ENCODE peak calls at places on chromosome 13, in seven cellular contexts. G is mucosa of descending colon, M is GDM1, Q is NCI-H1092 treated with DMSO at 0.1 percent for 48 hours, R is ELF-1, K is suprapubic skin, X is GM12865. D is an unnamed sample.

GRCh38 chr13:83752141-83752540 is 130.1 kb downstream of the SLITRK1 start:
- DNase-seq in G (no peak), M (no peak), Q (no peak), R (no peak), K (no peak), X (no peak), D (no peak)

GRCh38 chr13:98977568-98978270 is at the start of gene DOCK9:
- DNase-seq in G (peak; percentile 60), M (no peak), Q (no peak), R (peak; percentile 82), K (no peak), X (no peak), D (no peak)

GRCh38 chr13:90414691-90415596 is 932.5 kb upstream of the MIR17HG start:
- DNase-seq in G (no peak), M (no peak), Q (no peak), R (no peak), K (no peak), X (no peak), D (peak; percentile 14)

GRCh38 chr13:111337206-111337605 is 16.8 kb downstream of the TEX29 start:
- DNase-seq in G (no peak), M (no peak), Q (no peak), R (no peak), K (no peak), X (no peak), D (peak; percentile 15)

GRCh38 chr13:92196566-92197256 is 798.3 kb downstream of the GPC5 start:
- DNase-seq in G (no peak), M (no peak), Q (peak; percentile 84), R (no peak), K (no peak), X (no peak), D (no peak)

GRCh38 chr13:50969691-50970090 is 60.1 kb downstream of the RNASEH2B start:
- DNase-seq in G (no peak), M (peak; percentile 17), Q (no peak), R (peak; percentile 79), K (no peak), X (no peak), D (no peak)

GRCh38 chr13:99275093-99275469 is 16.9 kb upstream of the GPR18 start:
- DNase-seq in G (peak; percentile 57), M (peak; percentile 32), Q (no peak), R (no peak), K (no peak), X (peak; percentile 63), D (no peak)

GRCh38 chr13:110415669-110416068 is 108.6 kb downstream of the COL4A2 start:
- DNase-seq in G (no peak), M (no peak), Q (no peak), R (no peak), K (no peak), X (peak; percentile 7), D (no peak)

GRCh38 chr13:111395511-111396393 is 75.3 kb downstream of the TEX29 start:
- DNase-seq in G (no peak), M (no peak), Q (no peak), R (no peak), K (peak; percentile 40), X (no peak), D (no peak)

GRCh38 chr13:110819203-110820014 is 95.5 kb downstream of the ANKRD10 start:
- DNase-seq in G (peak; percentile 78), M (peak; percentile 72), Q (peak; percentile 79), R (peak; percentile 90), K (peak; percentile 87), X (peak; percentile 84), D (peak; percentile 5)

GRCh38 chr13:106151056-106151699 is 384.3 kb downstream of the EFNB2 start:
- DNase-seq in G (no peak), M (no peak), Q (no peak), R (peak; percentile 45), K (no peak), X (no peak), D (peak; percentile 7)

GRCh38 chr13:66099825-66100224 is 1130.3 kb downstream of the PCDH9 start:
- DNase-seq in G (no peak), M (no peak), Q (no peak), R (no peak), K (no peak), X (no peak), D (no peak)

D was measured in amniotic stem cell.